ENCODE peak calls at places on chromosomes 3 and 15, in five cellular contexts. O is PC-3, B is HCT116, U is GM23338, C is neural progenitor cell. R is an unnamed sample.

GRCh38 chr15:65762914-65763787 is 28.9 kb downstream of the DENND4A start:
- DNase-seq in B (no peak), O (no peak), C (no peak), U (no peak), R (no peak)

GRCh38 chr15:43509002-43509922 is 8.1 kb upstream of the MAP1A start:
- DNase-seq in C (peak), U (peak), O (no peak), B (no peak), R (peak)

GRCh38 chr3:184652465-184652864 is 59.4 kb downstream of the MAGEF1 start:
- DNase-seq in B (no peak), U (no peak), O (no peak), C (no peak), R (no peak)

GRCh38 chr3:70519913-70520659 is 207.6 kb upstream of the MDFIC2 start:
- DNase-seq in B (no peak), O (no peak), U (no peak), C (no peak), R (peak)

GRCh38 chr3:76789262-76789661 is 250.6 kb upstream of the ROBO2 start:
- DNase-seq in C (no peak), O (no peak), U (peak), B (no peak), R (no peak)

GRCh38 chr3:10883478-10884234 is 67.6 kb downstream of the SLC6A11 start:
- DNase-seq in U (peak), B (peak), C (peak), O (peak), R (peak)

GRCh38 chr15:61994216-61994615 is 66.0 kb downstream of the VPS13C start:
- DNase-seq in C (no peak), U (no peak), B (no peak), O (peak), R (peak)

GRCh38 chr3:13087320-13087985 is 14.2 kb upstream of the IQSEC1 start:
- DNase-seq in C (no peak), U (no peak), B (no peak), O (no peak), R (no peak)

GRCh38 chr3:151415289-151415688 is 30.7 kb upstream of the P2RY12 start:
- DNase-seq in B (no peak), U (no peak), C (no peak), O (no peak), R (peak)

GRCh38 chr15:41556657-41557056 is 2.4 kb upstream of the TYRO3 start:
- DNase-seq in B (no peak), U (no peak), O (no peak), C (no peak), R (no peak)

GRCh38 chr15:47792231-47792630 is 74.9 kb downstream of the SEMA6D start:
- DNase-seq in C (no peak), B (no peak), O (no peak), U (no peak), R (peak)

GRCh38 chr15:47796339-47796738 is 79.0 kb downstream of the SEMA6D start:
- DNase-seq in B (no peak), O (no peak), C (no peak), U (no peak), R (no peak)

GRCh38 chr15:47795864-47796263 is 78.6 kb downstream of the SEMA6D start:
- DNase-seq in O (no peak), C (no peak), U (no peak), B (no peak), R (no peak)

GRCh38 chr15:47788685-47789084 is 71.4 kb downstream of the SEMA6D start:
- DNase-seq in U (no peak), B (no peak), C (no peak), O (no peak), R (no peak)

GRCh38 chr15:47794266-47794914 is 77.1 kb downstream of the SEMA6D start:
- DNase-seq in U (no peak), C (no peak), O (peak), B (no peak), R (peak)
- H3K4me2 ChIP-seq in U (no peak), C (no peak), O (no peak), B (no peak), R (no peak)

DNA sequence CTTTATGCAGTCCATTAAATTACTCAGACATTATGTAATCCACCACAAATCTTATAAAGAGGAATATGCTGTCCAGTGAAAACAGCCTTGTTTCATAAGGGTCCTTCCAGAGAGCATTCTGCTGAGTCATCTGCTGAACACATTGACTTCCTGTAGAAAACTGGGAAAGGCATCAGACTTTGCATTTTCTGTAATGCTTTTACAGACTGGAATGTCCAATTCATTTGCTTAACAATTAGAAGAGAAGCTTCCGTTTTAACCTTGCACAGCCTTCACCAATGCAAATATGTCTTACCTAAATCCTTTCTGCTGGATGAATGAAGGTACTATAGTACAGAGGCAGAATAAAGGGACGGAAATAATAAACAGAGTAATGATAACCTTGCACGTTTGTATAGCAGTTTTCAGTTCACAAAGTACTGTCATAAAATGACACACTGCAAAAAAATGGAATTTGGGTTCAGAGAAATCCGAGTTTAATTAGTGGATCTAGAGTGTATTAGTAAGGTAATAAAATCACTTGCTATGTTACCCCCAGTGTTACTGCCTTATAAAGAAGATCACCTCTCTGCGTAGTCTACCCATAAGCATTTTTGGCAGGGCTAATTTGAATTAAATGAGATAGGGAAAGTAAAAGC is 301.5 kb downstream of the PYDC2 start:
- DNase-seq in O (peak), C (peak), B (no peak), U (peak), R (peak)
- TF ChIP-seq EZH2phosphoT487 in O (no peak), C (no peak), B (no peak), U (no peak), R (no peak)

GRCh38 chr3:147422934-147423599 is 13.9 kb downstream of the ZIC1 start:
- DNase-seq in B (no peak), O (no peak), C (peak), U (peak), R (peak)
- TF ChIP-seq EZH2 in B (no peak), O (peak), C (peak), U (peak), R (no peak)

DNA sequence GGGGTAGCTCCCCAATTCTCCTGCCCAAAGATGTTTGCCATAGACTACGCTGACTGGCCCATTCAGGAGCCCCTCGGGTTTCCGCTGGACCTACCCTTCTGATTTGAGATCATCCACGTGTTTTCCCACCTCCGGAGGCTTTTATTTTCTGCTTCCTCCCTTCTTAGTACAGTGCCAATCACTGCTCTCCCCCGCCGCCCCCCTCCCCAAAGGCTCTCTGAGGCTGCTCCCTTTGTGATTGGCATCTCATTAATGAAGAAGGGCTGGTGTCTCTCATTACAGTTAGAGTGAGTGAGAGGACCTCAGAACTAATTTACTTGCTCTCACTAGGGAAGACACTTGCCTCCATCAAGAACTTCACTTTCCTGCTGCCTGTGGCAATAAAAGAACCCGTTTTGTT is 284.7 kb upstream of the ICE2 start:
- DNase-seq in B (no peak), O (no peak), U (peak), C (peak), R (no peak)
- H3K4me2 ChIP-seq in B (no peak), O (no peak), U (peak), C (peak), R (no peak)

DNA sequence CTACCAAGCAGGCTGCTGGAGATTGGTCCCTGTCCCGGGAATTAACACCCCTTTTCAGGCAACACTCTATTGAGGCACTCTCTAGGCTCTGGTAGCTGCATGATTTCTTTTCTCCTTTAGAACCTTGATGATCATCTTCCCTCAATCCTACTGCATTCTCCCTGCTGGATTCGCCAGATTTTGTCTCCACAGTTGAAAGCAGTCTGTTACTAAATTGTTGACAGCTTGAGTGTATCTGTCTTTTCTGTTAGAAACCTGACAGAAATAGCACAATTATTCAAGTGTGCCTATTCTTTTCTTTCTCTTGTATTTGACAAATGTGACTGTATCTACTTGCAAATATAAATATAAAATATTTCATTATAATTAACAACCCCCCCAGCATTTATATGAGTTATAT is 830.8 kb upstream of the CADM2 start:
- DNase-seq in U (no peak), C (no peak), B (no peak), O (no peak), R (no peak)
- TF ChIP-seq EZH2phosphoT487 in U (no peak), C (no peak), B (no peak), O (no peak), R (no peak)

GRCh38 chr15:57591822-57592367 is at the start of gene MYZAP:
- DNase-seq in B (no peak), C (peak), O (peak), U (peak), R (peak)
- TF ChIP-seq EZH2 in B (no peak), C (no peak), O (no peak), U (no peak), R (no peak)

R was measured in GM23248.